ENCODE peak calls at places on chromosomes 13 and 19, in four cellular contexts. I, G, O and S are unnamed samples.

GRCh38 chr19:49488863-49489537 is 1.6 kb downstream of the RPL13A start:
- DNase-seq in I (no peak), G (no peak), O (no peak), S (no peak)

GRCh38 chr13:32432856-32433255 is 4.9 kb upstream of the N4BP2L1 start:
- DNase-seq in I (no peak), G (no peak), O (no peak), S (no peak)

GRCh38 chr13:59641758-59642157 is 522.0 kb downstream of the DIAPH3 start:
- DNase-seq in I (no peak), G (peak; percentile 33), O (peak; percentile 37), S (no peak)

GRCh38 chr19:46373573-46374359 is 26.9 kb downstream of the PPP5C start:
- DNase-seq in I (peak; percentile 94), G (peak; percentile 72), O (peak; percentile 40), S (peak; percentile 95)

GRCh38 chr19:18697680-18698079 is 14.2 kb downstream of the CRTC1 start:
- DNase-seq in I (no peak), G (no peak), O (no peak), S (peak; percentile 29)

GRCh38 chr13:28299941-28300340 is 161.6 kb downstream of the PAN3 start:
- DNase-seq in I (no peak), G (no peak), O (no peak), S (no peak)

GRCh38 chr19:54364775-54365257 is at the start of gene LAIR1:
- DNase-seq in I (no peak), G (no peak), O (no peak), S (no peak)

GRCh38 chr13:40333238-40333637 is 333.2 kb downstream of the FOXO1 start:
- DNase-seq in I (no peak), G (no peak), O (no peak), S (no peak)

GRCh38 chr19:53795019-53795418 is 29.1 kb downstream of the NLRP12 start:
- DNase-seq in I (no peak), G (no peak), O (no peak), S (no peak)

GRCh38 chr13:31755803-31756212 is 16.5 kb downstream of the RXFP2 start:
- DNase-seq in I (no peak), G (no peak), O (no peak), S (no peak)

GRCh38 chr13:56670563-56670962 is 470.2 kb upstream of the PRR20A start:
- DNase-seq in I (no peak), G (no peak), O (no peak), S (no peak)

GRCh38 chr19:42132851-42133528 is 744 bp upstream of the POU2F2 start:
- DNase-seq in I (peak; percentile 95), G (peak; percentile 65), O (peak; percentile 40), S (peak; percentile 71)

GRCh38 chr13:94188173-94188869 is 291.2 kb downstream of the DCT start:
- DNase-seq in I (peak; percentile 54), G (no peak), O (no peak), S (no peak)

GRCh38 chr13:78147905-78148304 is 229.3 kb upstream of the EDNRB start:
- DNase-seq in I (no peak), G (no peak), O (peak; percentile 65), S (peak; percentile 61)

GRCh38 chr19:51158474-51159129 is 16.5 kb downstream of the SIGLEC7 start:
- DNase-seq in I (peak; percentile 92), G (peak; percentile 66), O (peak; percentile 32), S (peak; percentile 61)

GRCh38 chr19:44891016-44891882 is at the start of gene TOMM40:
- DNase-seq in I (peak; percentile 72), G (no peak), O (no peak), S (no peak)

GRCh38 chr19:10760268-10760944 is 42.5 kb downstream of the DNM2 start:
- DNase-seq in I (no peak), G (peak; percentile 92), O (no peak), S (peak; percentile 91)

GRCh38 chr13:113980489-113981064 is 6.7 kb upstream of the C13orf46 start:
- DNase-seq in I (no peak), G (no peak), O (no peak), S (no peak)

DNA sequence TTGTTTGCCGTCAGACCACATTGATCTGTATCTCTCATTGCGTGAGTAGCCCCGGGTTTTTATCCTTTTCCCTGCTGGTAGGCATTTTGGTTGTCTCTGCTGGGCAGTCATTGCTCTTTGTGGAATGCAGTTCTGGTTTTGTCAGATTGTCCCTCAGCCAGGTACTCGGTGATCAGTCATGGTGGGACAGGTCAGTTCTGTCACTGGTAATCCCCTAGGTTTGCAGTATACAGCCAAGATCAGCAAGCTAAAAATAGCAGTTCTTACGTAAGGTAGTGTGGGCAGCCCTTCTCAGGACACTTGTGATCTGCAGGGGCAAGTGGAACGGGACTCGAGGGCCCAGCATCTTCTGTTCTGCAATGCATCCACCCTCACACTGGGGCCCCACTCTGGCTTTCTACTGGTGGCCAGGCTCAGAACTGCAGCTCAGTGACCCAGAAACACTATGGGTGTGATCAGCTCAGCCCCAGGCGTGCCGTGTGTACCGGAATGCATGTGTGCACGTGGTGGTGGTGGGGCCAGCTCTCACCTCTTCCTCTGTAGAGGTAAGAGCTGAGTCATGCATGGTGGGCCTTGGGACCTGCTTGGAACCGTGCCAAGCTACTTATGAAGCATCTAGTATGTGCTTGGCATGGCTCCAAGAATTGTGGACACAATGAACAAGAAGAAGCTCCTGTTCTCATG is 6.3 kb downstream of the PLEKHF1 start:
- DNase-seq in I (peak; percentile 59), G (no peak), O (peak; percentile 61), S (peak; percentile 60)
- TF ChIP-seq CTCF in I (peak; percentile 44), G (no peak), O (peak; percentile 40), S (no peak)

GRCh38 chr13:98957731-98958442 is 20.0 kb downstream of the DOCK9 start:
- DNase-seq in I (no peak), G (no peak), O (no peak), S (no peak)
- TF ChIP-seq CTCF in I (no peak), G (no peak), O (no peak), S (no peak)

GRCh38 chr19:36915992-36916830 is at the start of the genes ZNF568 and ZNF829:
- DNase-seq in I (peak; percentile 97), G (peak; percentile 90), O (peak; percentile 90), S (no peak)
- TF ChIP-seq CTCF in I (peak; percentile 78), G (peak; percentile 61), O (peak; percentile 79), S (no peak)

GRCh38 chr13:29397265-29397664 is 198.2 kb downstream of the SLC7A1 start:
- DNase-seq in I (no peak), G (no peak), O (no peak), S (no peak)
- TF ChIP-seq CTCF in I (peak; percentile 52), G (no peak), O (peak; percentile 10), S (peak; percentile 20)

GRCh38 chr13:65965496-65965895 is 1264.6 kb downstream of the PCDH9 start:
- DNase-seq in I (no peak), G (no peak), O (peak; percentile 59), S (peak; percentile 29)

GRCh38 chr13:65966991-65967451 is 1263.1 kb downstream of the PCDH9 start:
- DNase-seq in I (peak; percentile 66), G (peak; percentile 70), O (peak; percentile 65), S (peak; percentile 71)

GRCh38 chr13:65959305-65959704 is 1270.8 kb downstream of the PCDH9 start:
- DNase-seq in I (no peak), G (no peak), O (peak; percentile 12), S (peak; percentile 88)

DNA sequence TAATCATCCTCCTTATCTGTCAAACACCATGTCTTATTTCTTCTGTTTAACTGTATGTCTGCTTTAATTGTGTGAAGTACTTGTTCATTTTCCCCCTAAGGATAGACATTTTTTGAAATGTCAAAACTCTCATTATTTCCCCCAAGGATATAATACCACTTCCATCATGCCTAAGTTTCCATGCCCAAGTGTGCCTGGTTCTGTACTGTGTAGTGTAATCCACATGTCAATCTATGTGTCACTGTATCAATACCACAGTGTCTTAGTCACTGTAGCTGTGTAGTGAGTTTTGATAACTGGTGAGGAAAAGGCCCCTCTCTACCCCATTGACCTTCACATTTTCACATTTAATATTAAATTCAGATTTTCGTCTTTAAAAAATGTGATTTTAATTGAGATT is 1265.5 kb downstream of the PCDH9 start:
- DNase-seq in I (no peak), G (no peak), O (no peak), S (peak; percentile 68)
- TF ChIP-seq CTCF in I (no peak), G (no peak), O (no peak), S (no peak)

GRCh38 chr19:35214766-35215422 is 13.6 kb downstream of the FAM187B start:
- DNase-seq in I (no peak), G (no peak), O (no peak), S (no peak)

GRCh38 chr19:35213678-35214632 is 14.6 kb downstream of the FAM187B start:
- DNase-seq in I (peak; percentile 11), G (peak; percentile 68), O (peak; percentile 94), S (peak; percentile 92)

GRCh38 chr19:35216026-35216832 is 12.3 kb downstream of the FAM187B start:
- DNase-seq in I (no peak), G (no peak), O (no peak), S (no peak)

GRCh38 chr19:35219008-35219407 is 9.5 kb downstream of the FAM187B start:
- DNase-seq in I (no peak), G (no peak), O (no peak), S (no peak)

DNA sequence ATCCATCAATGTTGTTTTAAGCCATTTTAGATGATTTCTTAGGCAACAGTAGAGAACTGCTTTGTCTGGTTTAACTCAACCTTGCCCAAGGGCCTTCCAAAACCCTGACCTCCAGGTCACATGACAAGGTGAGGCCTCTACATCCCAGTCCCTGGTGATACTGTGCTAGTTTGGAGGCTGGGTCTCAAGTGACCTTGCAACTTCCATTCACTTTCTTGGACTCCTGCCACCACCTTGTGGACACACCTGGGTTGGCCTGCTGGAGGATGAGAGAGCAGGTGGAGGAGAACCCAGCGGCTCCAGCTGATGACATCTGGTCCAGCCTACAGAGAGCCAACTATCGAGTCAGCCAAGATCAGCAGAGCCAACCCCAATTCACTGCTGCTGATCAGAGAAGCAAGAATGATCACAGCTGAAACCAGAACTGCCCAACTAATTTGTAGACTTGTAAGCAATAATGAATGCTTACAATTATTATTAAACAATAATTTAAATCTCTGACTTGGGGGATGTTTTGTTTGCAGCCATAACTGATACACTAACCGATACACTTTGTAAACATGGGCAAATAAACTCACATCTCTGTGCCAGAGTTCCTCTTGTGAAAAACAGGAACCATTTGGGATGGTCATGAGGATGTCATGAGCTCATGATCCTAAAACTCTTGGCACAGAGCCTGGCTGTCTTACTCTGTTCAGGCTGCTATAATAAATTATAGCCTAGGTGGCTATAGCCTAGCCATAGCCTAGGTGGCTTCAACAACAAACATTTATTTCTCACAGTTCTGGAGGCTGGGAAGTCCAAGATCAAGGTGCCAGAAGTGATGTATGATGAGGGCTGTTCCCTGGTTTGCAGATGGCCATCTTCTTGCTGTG is 11.5 kb downstream of the FAM187B start:
- DNase-seq in I (peak; percentile 68), G (no peak), O (no peak), S (peak; percentile 15)
- TF ChIP-seq CTCF in I (peak; percentile 63), G (no peak), O (no peak), S (no peak)

DNA sequence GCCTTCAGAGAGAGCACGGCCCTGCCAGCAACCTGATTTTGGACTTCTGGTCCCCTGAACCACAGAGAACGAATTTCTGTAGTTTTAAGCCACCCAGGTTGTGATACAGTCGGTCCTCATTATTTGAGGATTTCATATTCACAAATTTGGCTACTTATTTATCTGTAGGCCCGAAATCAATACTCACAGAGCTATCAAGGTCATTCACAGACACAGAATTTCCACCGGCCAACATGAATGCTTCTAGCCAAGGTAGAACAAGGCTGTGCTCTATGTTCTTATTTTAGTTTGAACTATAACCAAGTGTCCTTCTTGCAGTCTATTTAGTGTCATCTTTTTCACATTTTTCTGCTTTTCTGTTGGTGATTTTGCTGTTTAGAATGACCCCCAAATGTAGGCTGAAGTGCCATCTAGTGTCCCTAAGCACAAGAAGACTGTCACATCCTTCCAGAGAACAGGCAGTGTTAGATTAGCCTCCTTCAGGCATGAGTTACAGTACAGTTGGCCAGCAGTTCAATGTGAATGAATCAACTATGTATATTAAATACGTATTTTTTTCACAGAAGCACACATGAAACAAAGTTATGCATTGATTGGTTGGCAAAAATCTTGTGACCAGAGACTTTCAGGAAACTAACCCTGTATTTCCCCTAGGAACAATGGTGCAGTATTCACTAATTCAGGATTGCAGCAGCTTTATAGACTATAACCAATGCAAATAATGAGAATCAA is 63.5 kb downstream of the C13orf42 start:
- DNase-seq in I (peak; percentile 14), G (no peak), O (no peak), S (no peak)
- TF ChIP-seq CTCF in I (peak; percentile 41), G (no peak), O (no peak), S (no peak)